ENCODE peak calls at places on chromosomes 6 and 20, in four cellular contexts. G is HCT116, N is mucosa of descending colon, E is GM23338. A is an unnamed sample. For H3K36me3, the result is how much of the 10 kb centered on the place peaks cover.

GRCh38 chr20:4573564-4574355 is 147.9 kb upstream of the PRND start:
- DNase-seq in G (no peak), N (no peak), E (no peak), A (peak)

GRCh38 chr6:125668071-125668470 is 81.4 kb upstream of the HEY2 start:
- DNase-seq in G (no peak), N (no peak), E (no peak), A (no peak)

GRCh38 chr6:148087659-148088058 is 255.0 kb upstream of the SASH1 start:
- DNase-seq in G (no peak), N (no peak), E (no peak), A (no peak)

GRCh38 chr20:63060057-63060991 is 53.6 kb upstream of the BHLHE23 start:
- DNase-seq in G (no peak), N (peak), E (no peak), A (no peak)

GRCh38 chr20:23659989-23660837 is 22.5 kb upstream of the CST3 start:
- DNase-seq in G (no peak), N (no peak), E (no peak), A (peak)

GRCh38 chr6:152271681-152272464 is 365.3 kb downstream of the SYNE1 start:
- DNase-seq in G (no peak), N (no peak), E (no peak), A (no peak)

GRCh38 chr6:31842056-31842455 is 14.5 kb downstream of the HSPA1B start:
- DNase-seq in G (no peak), N (no peak), E (no peak), A (no peak)

GRCh38 chr6:135419162-135419561 is 78.4 kb downstream of the AHI1 start:
- DNase-seq in G (no peak), N (no peak), E (no peak), A (no peak)

GRCh38 chr6:166313255-166314070 is 5.3 kb upstream of the PRR18 start:
- DNase-seq in G (peak), N (peak), E (peak), A (peak)

GRCh38 chr20:41029150-41029872 is 689 bp downstream of the TOP1 start:
- DNase-seq in G (no peak), N (peak), E (peak), A (no peak)

GRCh38 chr6:17473554-17473953 is 80.2 kb downstream of the CAP2 start:
- DNase-seq in G (no peak), N (no peak), E (no peak), A (no peak)

GRCh38 chr6:40743226-40743625 is 156.1 kb upstream of the LRFN2 start:
- DNase-seq in G (no peak), N (no peak), E (peak), A (no peak)

GRCh38 chr6:16338577-16339262 is 100.3 kb downstream of the GMPR start:
- DNase-seq in G (no peak), N (peak), E (peak), A (no peak)

GRCh38 chr6:16335176-16335575 is 96.8 kb downstream of the GMPR start:
- DNase-seq in G (no peak), N (no peak), E (no peak), A (no peak)

GRCh38 chr6:16334671-16335070 is 96.3 kb downstream of the GMPR start:
- DNase-seq in G (no peak), N (no peak), E (no peak), A (no peak)

GRCh38 chr6:16337280-16337975 is 99.0 kb downstream of the GMPR start:
- DNase-seq in G (no peak), N (peak), E (peak), A (peak)

DNA sequence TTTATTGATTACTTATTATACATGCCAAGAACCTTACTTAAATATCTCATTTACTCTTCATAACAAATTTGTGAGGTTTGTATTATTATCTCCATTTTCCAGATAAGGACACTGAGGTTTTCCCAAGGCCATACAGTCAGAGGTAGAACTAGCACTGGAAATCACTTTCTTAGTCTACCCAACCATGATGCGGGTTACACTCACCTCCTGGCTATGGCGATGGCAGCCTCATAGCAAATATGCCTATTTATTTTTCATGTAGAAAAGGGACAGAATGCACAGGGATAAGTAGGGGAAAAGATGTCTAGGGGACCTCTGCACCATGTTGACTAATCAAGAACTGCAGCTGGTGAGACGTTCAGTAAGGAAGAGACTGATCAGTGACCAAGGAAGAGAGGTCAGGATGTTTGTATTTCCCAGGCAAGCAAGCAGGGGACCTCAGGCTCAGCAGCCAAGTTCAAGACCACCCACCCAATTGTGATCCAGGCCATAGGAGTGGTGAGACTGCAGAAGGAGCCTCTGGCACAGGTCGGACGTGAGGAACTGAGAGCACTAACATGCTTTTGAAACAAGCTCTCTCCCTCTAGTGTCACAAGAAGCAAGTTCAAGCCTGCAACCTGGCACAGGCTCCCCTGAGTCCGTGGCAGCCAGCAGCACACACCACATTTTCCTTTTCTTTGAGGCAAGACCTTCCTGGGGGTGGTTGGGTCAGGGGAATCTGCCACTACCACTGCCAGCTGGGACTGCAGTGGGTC is 97.8 kb downstream of the GMPR start:
- DNase-seq in G (no peak), N (no peak), E (no peak), A (no peak)
- TF ChIP-seq CTCF in G (no peak), N (no peak), E (peak), A (no peak)

GRCh38 chr6:43500921-43501320 is 9.2 kb downstream of the LRRC73 start:
- DNase-seq in G (no peak), N (no peak), E (no peak), A (no peak)
- H3K36me3 ChIP-seq in G (under half), N (under half), E (under half), A (half or more)

GRCh38 chr6:142740449-142740848 is 204.5 kb downstream of the HIVEP2 start:
- DNase-seq in G (no peak), N (no peak), E (no peak), A (no peak)
- TF ChIP-seq CTCF in G (no peak), N (no peak), E (no peak), A (no peak)

GRCh38 chr6:170394980-170395379 is 88.4 kb downstream of the FAM120B start:
- DNase-seq in G (no peak), N (no peak), E (no peak), A (no peak)

GRCh38 chr6:170388113-170388512 is 81.6 kb downstream of the FAM120B start:
- DNase-seq in G (no peak), N (no peak), E (no peak), A (no peak)

GRCh38 chr6:170393807-170394399 is 87.3 kb downstream of the FAM120B start:
- DNase-seq in G (no peak), N (no peak), E (no peak), A (no peak)

DNA sequence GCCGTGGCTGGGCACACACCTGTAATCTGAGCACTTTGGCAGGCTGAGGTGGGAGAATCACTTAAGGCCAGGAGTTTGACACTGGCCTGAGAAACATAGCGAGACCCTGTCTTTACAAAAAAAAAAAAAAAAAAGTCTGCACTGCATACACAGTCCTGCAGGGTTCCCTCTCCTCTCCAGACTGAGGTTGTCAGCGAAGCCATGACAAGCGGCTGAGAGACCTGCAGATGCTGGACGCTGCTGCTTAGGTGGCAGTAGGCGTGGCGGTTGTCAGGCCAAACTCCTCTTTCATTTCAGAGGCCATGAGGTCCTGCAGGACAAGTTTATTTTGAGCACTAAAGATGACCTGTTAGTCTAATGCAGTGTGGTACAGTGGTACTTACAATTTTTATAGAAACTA is 86.5 kb downstream of the FAM120B start:
- DNase-seq in G (no peak), N (no peak), E (no peak), A (no peak)
- H3K36me3 ChIP-seq in G (under half), N (under half), E (under half), A (half or more)

GRCh38 chr6:36202101-36202500 is 5.6 kb downstream of the BRPF3 start:
- DNase-seq in G (no peak), N (no peak), E (no peak), A (no peak)

GRCh38 chr6:36201612-36202011 is 5.1 kb downstream of the BRPF3 start:
- DNase-seq in G (no peak), N (no peak), E (no peak), A (no peak)

GRCh38 chr6:36198986-36199385 is 2.4 kb downstream of the BRPF3 start:
- DNase-seq in G (no peak), N (no peak), E (no peak), A (peak)

GRCh38 chr6:36200998-36201596 is 4.6 kb downstream of the BRPF3 start:
- DNase-seq in G (no peak), N (no peak), E (no peak), A (no peak)

GRCh38 chr6:36200154-36200891 is 3.8 kb downstream of the BRPF3 start:
- DNase-seq in G (no peak), N (no peak), E (no peak), A (peak)
- TF ChIP-seq CTCF in G (no peak), N (no peak), E (no peak), A (no peak)

GRCh38 chr20:45419188-45420091 is 3.5 kb downstream of the PIGT start:
- DNase-seq in G (no peak), N (peak), E (no peak), A (no peak)
- H3K36me3 ChIP-seq in G (under half), N (under half), E (under half), A (half or more)

GRCh38 chr6:81075974-81076373 is 676.5 kb downstream of the TENT5A start:
- DNase-seq in G (peak), N (no peak), E (peak), A (no peak)
- TF ChIP-seq CTCF in G (no peak), N (no peak), E (peak), A (peak)

GRCh38 chr20:49985617-49986016 is 2.8 kb downstream of the SNAI1 start:
- DNase-seq in G (no peak), N (no peak), E (no peak), A (no peak)
- H3K36me3 ChIP-seq in G (under half), N (under half), E (under half), A (under half)